ENCODE peak calls at places on chromosomes 2 and 18, in ten cellular contexts. One of them, this sample, is unnamed.

GRCh38 chr18:23824704-23825103 is 135.5 kb downstream of the LAMA3 start:
- DNase-seq in cardiac muscle cell: no peak
- DNase-seq in GM12892: no peak
- DNase-seq in B cell: no peak
- DNase-seq in naive thymus-derived CD8-positive, alpha-beta T cell: no peak
- DNase-seq in putamen: no peak
- DNase-seq in NCI-H1105 treated with DMSO at 0.1 percent for 48 hours: no peak
- DNase-seq in AG09319: no peak
- DNase-seq in T-cell: no peak
- DNase-seq in NCI-H1694: no peak
- DNase-seq in this sample: no peak

GRCh38 chr2:232211743-232212686 is 166.5 kb upstream of the ALPP start:
- DNase-seq in AG09319: no peak
- DNase-seq in B cell: no peak
- DNase-seq in cardiac muscle cell: no peak
- DNase-seq in GM12892: no peak
- DNase-seq in NCI-H1105 treated with DMSO at 0.1 percent for 48 hours: no peak
- DNase-seq in putamen: no peak
- DNase-seq in NCI-H1694: no peak
- DNase-seq in T-cell: no peak
- DNase-seq in naive thymus-derived CD8-positive, alpha-beta T cell: no peak
- DNase-seq in this sample: no peak

GRCh38 chr2:96082211-96083063 is 33.9 kb downstream of the ADRA2B start:
- DNase-seq in T-cell: no peak
- DNase-seq in NCI-H1105 treated with DMSO at 0.1 percent for 48 hours: no peak
- DNase-seq in B cell: no peak
- DNase-seq in naive thymus-derived CD8-positive, alpha-beta T cell: no peak
- DNase-seq in GM12892: no peak
- DNase-seq in NCI-H1694: no peak
- DNase-seq in AG09319: no peak
- DNase-seq in putamen: no peak
- DNase-seq in cardiac muscle cell: no peak
- DNase-seq in this sample: no peak

GRCh38 chr2:107338571-107338970 is 452.6 kb upstream of the ST6GAL2 start:
- DNase-seq in B cell: no peak
- DNase-seq in AG09319: no peak
- DNase-seq in naive thymus-derived CD8-positive, alpha-beta T cell: no peak
- DNase-seq in NCI-H1694: no peak
- DNase-seq in NCI-H1105 treated with DMSO at 0.1 percent for 48 hours: no peak
- DNase-seq in cardiac muscle cell: no peak
- DNase-seq in putamen: no peak
- DNase-seq in T-cell: no peak
- DNase-seq in GM12892: no peak
- DNase-seq in this sample: no peak

GRCh38 chr18:6219116-6219717 is 195.5 kb downstream of the L3MBTL4 start:
- DNase-seq in B cell: peak
- DNase-seq in putamen: no peak
- DNase-seq in AG09319: peak
- DNase-seq in NCI-H1105 treated with DMSO at 0.1 percent for 48 hours: peak
- DNase-seq in cardiac muscle cell: peak
- DNase-seq in naive thymus-derived CD8-positive, alpha-beta T cell: no peak
- DNase-seq in NCI-H1694: no peak
- DNase-seq in GM12892: no peak
- DNase-seq in T-cell: no peak
- DNase-seq in this sample: peak

GRCh38 chr2:238585836-238586821 is 159.4 kb downstream of the ASB1 start:
- DNase-seq in GM12892: no peak
- DNase-seq in putamen: peak
- DNase-seq in NCI-H1105 treated with DMSO at 0.1 percent for 48 hours: no peak
- DNase-seq in NCI-H1694: no peak
- DNase-seq in AG09319: no peak
- DNase-seq in cardiac muscle cell: no peak
- DNase-seq in naive thymus-derived CD8-positive, alpha-beta T cell: no peak
- DNase-seq in B cell: no peak
- DNase-seq in T-cell: no peak
- DNase-seq in this sample: no peak

GRCh38 chr2:239142806-239143205 is 258.0 kb downstream of the HDAC4 start:
- DNase-seq in naive thymus-derived CD8-positive, alpha-beta T cell: no peak
- DNase-seq in cardiac muscle cell: no peak
- DNase-seq in NCI-H1694: no peak
- DNase-seq in NCI-H1105 treated with DMSO at 0.1 percent for 48 hours: no peak
- DNase-seq in putamen: no peak
- DNase-seq in B cell: no peak
- DNase-seq in GM12892: no peak
- DNase-seq in AG09319: no peak
- DNase-seq in T-cell: no peak
- DNase-seq in this sample: no peak

GRCh38 chr18:51211552-51211951 is 14.1 kb upstream of the MEX3C start:
- DNase-seq in AG09319: no peak
- DNase-seq in NCI-H1694: no peak
- DNase-seq in B cell: no peak
- DNase-seq in GM12892: no peak
- DNase-seq in T-cell: peak
- DNase-seq in cardiac muscle cell: no peak
- DNase-seq in putamen: no peak
- DNase-seq in NCI-H1105 treated with DMSO at 0.1 percent for 48 hours: no peak
- DNase-seq in naive thymus-derived CD8-positive, alpha-beta T cell: no peak
- DNase-seq in this sample: no peak

GRCh38 chr2:170974304-170974993 is 45.4 kb downstream of the GORASP2 start:
- DNase-seq in putamen: no peak
- DNase-seq in naive thymus-derived CD8-positive, alpha-beta T cell: no peak
- DNase-seq in GM12892: no peak
- DNase-seq in AG09319: no peak
- DNase-seq in NCI-H1694: no peak
- DNase-seq in B cell: no peak
- DNase-seq in T-cell: no peak
- DNase-seq in NCI-H1105 treated with DMSO at 0.1 percent for 48 hours: no peak
- DNase-seq in cardiac muscle cell: no peak
- DNase-seq in this sample: peak

GRCh38 chr2:55961318-55961911 is 37.8 kb upstream of the EFEMP1 start:
- DNase-seq in AG09319: no peak
- DNase-seq in GM12892: no peak
- DNase-seq in NCI-H1694: peak
- DNase-seq in B cell: peak
- DNase-seq in naive thymus-derived CD8-positive, alpha-beta T cell: no peak
- DNase-seq in cardiac muscle cell: peak
- DNase-seq in putamen: peak
- DNase-seq in NCI-H1105 treated with DMSO at 0.1 percent for 48 hours: peak
- DNase-seq in T-cell: no peak
- DNase-seq in this sample: peak

GRCh38 chr2:15481000-15481399 is 80.1 kb downstream of the NBAS start:
- DNase-seq in cardiac muscle cell: no peak
- DNase-seq in NCI-H1694: no peak
- DNase-seq in GM12892: no peak
- DNase-seq in T-cell: no peak
- DNase-seq in B cell: no peak
- DNase-seq in AG09319: no peak
- DNase-seq in putamen: no peak
- DNase-seq in naive thymus-derived CD8-positive, alpha-beta T cell: no peak
- DNase-seq in NCI-H1105 treated with DMSO at 0.1 percent for 48 hours: no peak
- DNase-seq in this sample: no peak

GRCh38 chr18:58842978-58843661 is 21.6 kb upstream of the ZNF532 start:
- DNase-seq in NCI-H1105 treated with DMSO at 0.1 percent for 48 hours: no peak
- DNase-seq in GM12892: no peak
- DNase-seq in T-cell: no peak
- DNase-seq in NCI-H1694: no peak
- DNase-seq in AG09319: no peak
- DNase-seq in naive thymus-derived CD8-positive, alpha-beta T cell: no peak
- DNase-seq in cardiac muscle cell: peak
- DNase-seq in putamen: peak
- DNase-seq in B cell: no peak
- DNase-seq in this sample: no peak

GRCh38 chr18:79486356-79487197 is 90.8 kb downstream of the NFATC1 start:
- DNase-seq in NCI-H1694: no peak
- DNase-seq in T-cell: no peak
- DNase-seq in naive thymus-derived CD8-positive, alpha-beta T cell: no peak
- DNase-seq in AG09319: no peak
- DNase-seq in cardiac muscle cell: no peak
- DNase-seq in putamen: no peak
- DNase-seq in B cell: no peak
- DNase-seq in NCI-H1105 treated with DMSO at 0.1 percent for 48 hours: no peak
- DNase-seq in GM12892: no peak
- DNase-seq in this sample: no peak

GRCh38 chr2:211329421-211329820 is 773.0 kb downstream of the CPS1 start:
- DNase-seq in naive thymus-derived CD8-positive, alpha-beta T cell: no peak
- DNase-seq in B cell: no peak
- DNase-seq in NCI-H1105 treated with DMSO at 0.1 percent for 48 hours: no peak
- DNase-seq in cardiac muscle cell: no peak
- DNase-seq in AG09319: no peak
- DNase-seq in T-cell: no peak
- DNase-seq in GM12892: no peak
- DNase-seq in NCI-H1694: no peak
- DNase-seq in putamen: no peak
- DNase-seq in this sample: no peak

GRCh38 chr2:190947711-190948251 is 66.2 kb downstream of the STAT1 start:
- DNase-seq in cardiac muscle cell: peak
- DNase-seq in T-cell: peak
- DNase-seq in B cell: peak
- DNase-seq in NCI-H1694: no peak
- DNase-seq in NCI-H1105 treated with DMSO at 0.1 percent for 48 hours: peak
- DNase-seq in AG09319: peak
- DNase-seq in naive thymus-derived CD8-positive, alpha-beta T cell: peak
- DNase-seq in GM12892: no peak
- DNase-seq in putamen: no peak
- DNase-seq in this sample: no peak

GRCh38 chr2:77938462-77938861 is 416.3 kb upstream of the LRRTM4 start:
- DNase-seq in putamen: no peak
- DNase-seq in AG09319: no peak
- DNase-seq in GM12892: no peak
- DNase-seq in cardiac muscle cell: no peak
- DNase-seq in naive thymus-derived CD8-positive, alpha-beta T cell: no peak
- DNase-seq in T-cell: no peak
- DNase-seq in NCI-H1105 treated with DMSO at 0.1 percent for 48 hours: no peak
- DNase-seq in NCI-H1694: no peak
- DNase-seq in B cell: no peak
- DNase-seq in this sample: no peak

GRCh38 chr18:2709316-2709715 is 53.8 kb downstream of the SMCHD1 start:
- DNase-seq in cardiac muscle cell: no peak
- DNase-seq in GM12892: no peak
- DNase-seq in B cell: no peak
- DNase-seq in NCI-H1105 treated with DMSO at 0.1 percent for 48 hours: no peak
- DNase-seq in naive thymus-derived CD8-positive, alpha-beta T cell: no peak
- DNase-seq in AG09319: no peak
- DNase-seq in putamen: no peak
- DNase-seq in T-cell: no peak
- DNase-seq in NCI-H1694: no peak
- DNase-seq in this sample: no peak

GRCh38 chr2:124542932-124543640 is 518.0 kb downstream of the CNTNAP5 start:
- DNase-seq in GM12892: no peak
- DNase-seq in putamen: no peak
- DNase-seq in B cell: no peak
- DNase-seq in NCI-H1105 treated with DMSO at 0.1 percent for 48 hours: peak
- DNase-seq in cardiac muscle cell: peak
- DNase-seq in NCI-H1694: peak
- DNase-seq in T-cell: no peak
- DNase-seq in naive thymus-derived CD8-positive, alpha-beta T cell: no peak
- DNase-seq in AG09319: no peak
- DNase-seq in this sample: no peak

GRCh38 chr2:129911363-129912065 is 68.0 kb upstream of the RAB6C start:
- DNase-seq in NCI-H1694: no peak
- DNase-seq in AG09319: no peak
- DNase-seq in GM12892: no peak
- DNase-seq in T-cell: no peak
- DNase-seq in B cell: no peak
- DNase-seq in putamen: no peak
- DNase-seq in NCI-H1105 treated with DMSO at 0.1 percent for 48 hours: no peak
- DNase-seq in naive thymus-derived CD8-positive, alpha-beta T cell: no peak
- DNase-seq in cardiac muscle cell: no peak
- DNase-seq in this sample: no peak

GRCh38 chr2:127640082-127641072 is 5.6 kb upstream of the GPR17 start:
- DNase-seq in T-cell: no peak
- DNase-seq in GM12892: peak
- DNase-seq in B cell: peak
- DNase-seq in putamen: no peak
- DNase-seq in NCI-H1105 treated with DMSO at 0.1 percent for 48 hours: no peak
- DNase-seq in cardiac muscle cell: no peak
- DNase-seq in NCI-H1694: no peak
- DNase-seq in AG09319: no peak
- DNase-seq in naive thymus-derived CD8-positive, alpha-beta T cell: no peak
- DNase-seq in this sample: no peak

GRCh38 chr18:61998335-61998734 is 105.5 kb upstream of the RNF152 start:
- DNase-seq in naive thymus-derived CD8-positive, alpha-beta T cell: no peak
- DNase-seq in B cell: no peak
- DNase-seq in T-cell: no peak
- DNase-seq in GM12892: no peak
- DNase-seq in NCI-H1694: no peak
- DNase-seq in NCI-H1105 treated with DMSO at 0.1 percent for 48 hours: no peak
- DNase-seq in AG09319: no peak
- DNase-seq in putamen: no peak
- DNase-seq in cardiac muscle cell: no peak
- DNase-seq in this sample: no peak

GRCh38 chr18:1050012-1050657 is 145.5 kb downstream of the ADCYAP1 start:
- DNase-seq in NCI-H1105 treated with DMSO at 0.1 percent for 48 hours: no peak
- DNase-seq in B cell: no peak
- DNase-seq in cardiac muscle cell: no peak
- DNase-seq in naive thymus-derived CD8-positive, alpha-beta T cell: no peak
- DNase-seq in T-cell: no peak
- DNase-seq in NCI-H1694: no peak
- DNase-seq in GM12892: no peak
- DNase-seq in putamen: no peak
- DNase-seq in AG09319: no peak
- DNase-seq in this sample: no peak

GRCh38 chr2:37080231-37080630 is 3.9 kb downstream of the HEATR5B start:
- DNase-seq in putamen: no peak
- DNase-seq in GM12892: no peak
- DNase-seq in cardiac muscle cell: no peak
- DNase-seq in naive thymus-derived CD8-positive, alpha-beta T cell: no peak
- DNase-seq in T-cell: no peak
- DNase-seq in NCI-H1694: no peak
- DNase-seq in AG09319: no peak
- DNase-seq in NCI-H1105 treated with DMSO at 0.1 percent for 48 hours: no peak
- DNase-seq in B cell: no peak
- DNase-seq in this sample: no peak

GRCh38 chr2:46974174-46974573 is 58.6 kb upstream of the MCFD2 start:
- DNase-seq in naive thymus-derived CD8-positive, alpha-beta T cell: no peak
- DNase-seq in AG09319: no peak
- DNase-seq in T-cell: no peak
- DNase-seq in cardiac muscle cell: no peak
- DNase-seq in putamen: no peak
- DNase-seq in NCI-H1105 treated with DMSO at 0.1 percent for 48 hours: no peak
- DNase-seq in GM12892: no peak
- DNase-seq in B cell: no peak
- DNase-seq in NCI-H1694: no peak
- DNase-seq in this sample: no peak

GRCh38 chr2:231037731-231038482 is 584 bp downstream of the C2orf72 start:
- DNase-seq in GM12892: peak
- DNase-seq in AG09319: no peak
- DNase-seq in NCI-H1105 treated with DMSO at 0.1 percent for 48 hours: no peak
- DNase-seq in naive thymus-derived CD8-positive, alpha-beta T cell: no peak
- DNase-seq in putamen: peak
- DNase-seq in B cell: peak
- DNase-seq in T-cell: no peak
- DNase-seq in NCI-H1694: no peak
- DNase-seq in cardiac muscle cell: peak
- DNase-seq in this sample: peak

GRCh38 chr2:103667335-103667884 is 905.6 kb downstream of the TMEM182 start:
- DNase-seq in cardiac muscle cell: no peak
- DNase-seq in GM12892: no peak
- DNase-seq in naive thymus-derived CD8-positive, alpha-beta T cell: no peak
- DNase-seq in B cell: no peak
- DNase-seq in putamen: no peak
- DNase-seq in T-cell: no peak
- DNase-seq in NCI-H1694: no peak
- DNase-seq in AG09319: no peak
- DNase-seq in NCI-H1105 treated with DMSO at 0.1 percent for 48 hours: no peak
- DNase-seq in this sample: no peak

GRCh38 chr2:68766378-68766845 is 31.8 kb downstream of the ARHGAP25 start:
- DNase-seq in putamen: no peak
- DNase-seq in naive thymus-derived CD8-positive, alpha-beta T cell: peak
- DNase-seq in AG09319: no peak
- DNase-seq in NCI-H1105 treated with DMSO at 0.1 percent for 48 hours: no peak
- DNase-seq in B cell: peak
- DNase-seq in NCI-H1694: no peak
- DNase-seq in T-cell: peak
- DNase-seq in GM12892: no peak
- DNase-seq in cardiac muscle cell: peak
- DNase-seq in this sample: no peak

This sample was measured in HuH-7.5.